ENCODE peak calls at places on chromosome 1, in six cellular contexts. Z is K562, W is A549, F is HepG2, P is upper lobe of left lung, U is GM12878. B is an unnamed sample.

GRCh38 chr1:151526735-151527520 is 13.2 kb upstream of the TUFT1 start:
- ATAC-seq in U (no peak), F (no peak), Z (no peak), P (no peak), W (no peak), B (no peak)

GRCh38 chr1:207321790-207322530 is 482 bp downstream of the CD55 start:
- ATAC-seq in P (no peak), Z (peak; percentile 15), F (peak; percentile 25), U (peak; percentile 31), W (peak; percentile 57), B (peak; percentile 10)

GRCh38 chr1:10759413-10760200 is 36.8 kb downstream of the CASZ1 start:
- ATAC-seq in Z (no peak), F (peak; percentile 62), P (no peak), W (no peak), U (no peak), B (no peak)

GRCh38 chr1:183567584-183567983 is 22.7 kb downstream of the NCF2 start:
- ATAC-seq in P (peak; percentile 79), Z (peak; percentile 81), F (peak; percentile 15), U (peak; percentile 80), W (peak; percentile 31), B (peak; percentile 33)

GRCh38 chr1:38528600-38528999 is 331.0 kb downstream of the RRAGC start:
- ATAC-seq in F (no peak), Z (no peak), U (no peak), P (peak; percentile 71), W (no peak), B (no peak)

GRCh38 chr1:15703562-15703961 is 19.4 kb downstream of the PLEKHM2 start:
- ATAC-seq in Z (peak; percentile 47), W (peak; percentile 56), U (no peak), P (peak; percentile 84), F (no peak), B (peak; percentile 98)

GRCh38 chr1:22376546-22376945 is 75.1 kb upstream of the ZBTB40 start:
- ATAC-seq in Z (no peak), F (no peak), P (no peak), U (no peak), W (no peak), B (no peak)

GRCh38 chr1:23533288-23534130 is 2.5 kb upstream of the E2F2 start:
- ATAC-seq in W (no peak), P (peak; percentile 26), U (peak; percentile 2), Z (no peak), F (no peak), B (no peak)

GRCh38 chr1:220708929-220709801 is 19.0 kb downstream of the C1orf115 start:
- ATAC-seq in F (no peak), P (no peak), W (no peak), Z (no peak), U (peak; percentile 14), B (no peak)

GRCh38 chr1:211951856-211952255 is 83.5 kb downstream of the INTS7 start:
- ATAC-seq in W (peak; percentile 79), Z (no peak), U (peak; percentile 100), P (no peak), F (peak; percentile 59), B (no peak)

GRCh38 chr1:61436016-61436415 is 288.9 kb downstream of the TM2D1 start:
- ATAC-seq in P (no peak), W (no peak), U (no peak), Z (peak; percentile 66), F (peak; percentile 82), B (peak; percentile 29)

GRCh38 chr1:154666051-154666793 is 58.2 kb upstream of the ADAR start:
- ATAC-seq in P (no peak), U (no peak), F (no peak), Z (no peak), W (no peak), B (no peak)

GRCh38 chr1:2561898-2562895 is 6.0 kb downstream of the TNFRSF14 start:
- ATAC-seq in U (peak; percentile 53), Z (peak; percentile 77), P (no peak), F (peak; percentile 24), W (peak; percentile 68), B (no peak)

GRCh38 chr1:2324553-2325366 is 66.6 kb downstream of the MORN1 start:
- ATAC-seq in U (no peak), W (no peak), F (peak; percentile 2), P (no peak), Z (no peak), B (no peak)

GRCh38 chr1:198435044-198435443 is 105.4 kb downstream of the ATP6V1G3 start:
- ATAC-seq in F (no peak), P (no peak), W (no peak), Z (no peak), U (no peak), B (no peak)

GRCh38 chr1:167510244-167510643 is 8.1 kb downstream of the CD247 start:
- ATAC-seq in Z (no peak), P (no peak), W (no peak), F (no peak), U (no peak), B (no peak)

GRCh38 chr1:37776946-37777516 is 12.1 kb upstream of the EPHA10 start:
- ATAC-seq in Z (peak; percentile 50), P (no peak), F (peak; percentile 40), W (peak; percentile 22), U (peak; percentile 50), B (no peak)

GRCh38 chr1:90952906-90953305 is 68.9 kb downstream of the ZNF644 start:
- ATAC-seq in Z (no peak), U (no peak), P (no peak), F (no peak), W (no peak), B (no peak)

GRCh38 chr1:9600861-9601834 is 12.4 kb downstream of the TMEM201 start:
- ATAC-seq in P (peak; percentile 28), F (no peak), U (no peak), W (no peak), Z (no peak), B (no peak)

GRCh38 chr1:79667848-79668696 is 661.5 kb upstream of the ADGRL4 start:
- ATAC-seq in U (peak; percentile 36), F (no peak), Z (no peak), W (no peak), P (no peak), B (no peak)

GRCh38 chr1:154104433-154105082 is 50.3 kb downstream of the NUP210L start:
- ATAC-seq in U (peak; percentile 67), P (no peak), F (peak; percentile 85), Z (peak; percentile 78), W (peak; percentile 73), B (no peak)

GRCh38 chr1:170513138-170513537 is 18.8 kb upstream of the GORAB start:
- ATAC-seq in Z (peak; percentile 67), F (peak; percentile 66), U (no peak), P (no peak), W (peak; percentile 50), B (no peak)

GRCh38 chr1:29120955-29121485 is 2.7 kb downstream of the TMEM200B start:
- ATAC-seq in Z (no peak), U (peak; percentile 73), W (peak; percentile 78), P (no peak), F (peak; percentile 5), B (no peak)

GRCh38 chr1:76218888-76219588 is 144.5 kb downstream of the ST6GALNAC3 start:
- ATAC-seq in Z (no peak), W (no peak), F (no peak), P (no peak), U (peak; percentile 48), B (no peak)

GRCh38 chr1:10278880-10279279 is 68.5 kb downstream of the KIF1B start:
- ATAC-seq in F (no peak), Z (no peak), W (no peak), P (no peak), U (no peak), B (no peak)

GRCh38 chr1:64082459-64082858 is 121.0 kb upstream of the UBE2U start:
- ATAC-seq in W (peak; percentile 57), F (no peak), Z (no peak), P (no peak), U (no peak), B (no peak)

GRCh38 chr1:155105604-155106011 is 22.1 kb upstream of the EFNA1 start:
- ATAC-seq in P (peak; percentile 93), F (peak; percentile 18), Z (peak; percentile 31), U (no peak), W (no peak), B (peak; percentile 31)

GRCh38 chr1:116909511-116910378 is at the start of gene PTGFRN:
- ATAC-seq in F (peak; percentile 76), Z (peak; percentile 74), U (peak; percentile 34), W (peak; percentile 84), P (peak; percentile 66), B (peak; percentile 80)

GRCh38 chr1:64979358-64979757 is 13.0 kb upstream of the JAK1 start:
- ATAC-seq in F (no peak), U (no peak), Z (no peak), W (no peak), P (no peak), B (no peak)

DNA sequence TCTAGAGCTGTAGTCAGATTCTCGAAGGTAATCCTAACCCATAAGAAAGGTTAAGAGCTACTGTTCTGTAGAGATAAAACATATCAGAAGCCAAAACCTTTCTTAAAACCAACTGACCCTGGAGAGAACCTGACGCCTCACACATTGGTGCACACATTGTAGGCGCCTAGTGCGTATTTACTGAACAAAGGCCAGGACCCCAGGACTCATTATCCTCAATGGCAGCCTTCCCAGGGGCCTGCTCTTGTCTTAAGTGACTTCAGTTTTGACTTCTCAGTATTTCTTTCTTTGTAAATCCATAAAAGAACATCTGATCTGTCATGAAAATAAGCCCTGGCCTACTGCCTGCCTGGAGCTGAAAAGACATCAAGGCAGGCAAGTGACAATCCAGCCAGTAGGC is 27.6 kb downstream of the ABCA4 start:
- ATAC-seq in U (no peak), F (no peak), Z (no peak), P (no peak), W (no peak), B (no peak)
- TF ChIP-seq EP300 in U (no peak), F (no peak), Z (no peak), P (no peak), W (no peak), B (no peak)

GRCh38 chr1:62436039-62436465 is 797 bp upstream of the USP1 start:
- ATAC-seq in P (peak; percentile 96), U (peak; percentile 79), F (peak; percentile 85), W (no peak), Z (peak; percentile 83), B (peak; percentile 90)
- TF ChIP-seq EP300 in P (no peak), U (no peak), F (no peak), W (no peak), Z (no peak), B (no peak)

DNA sequence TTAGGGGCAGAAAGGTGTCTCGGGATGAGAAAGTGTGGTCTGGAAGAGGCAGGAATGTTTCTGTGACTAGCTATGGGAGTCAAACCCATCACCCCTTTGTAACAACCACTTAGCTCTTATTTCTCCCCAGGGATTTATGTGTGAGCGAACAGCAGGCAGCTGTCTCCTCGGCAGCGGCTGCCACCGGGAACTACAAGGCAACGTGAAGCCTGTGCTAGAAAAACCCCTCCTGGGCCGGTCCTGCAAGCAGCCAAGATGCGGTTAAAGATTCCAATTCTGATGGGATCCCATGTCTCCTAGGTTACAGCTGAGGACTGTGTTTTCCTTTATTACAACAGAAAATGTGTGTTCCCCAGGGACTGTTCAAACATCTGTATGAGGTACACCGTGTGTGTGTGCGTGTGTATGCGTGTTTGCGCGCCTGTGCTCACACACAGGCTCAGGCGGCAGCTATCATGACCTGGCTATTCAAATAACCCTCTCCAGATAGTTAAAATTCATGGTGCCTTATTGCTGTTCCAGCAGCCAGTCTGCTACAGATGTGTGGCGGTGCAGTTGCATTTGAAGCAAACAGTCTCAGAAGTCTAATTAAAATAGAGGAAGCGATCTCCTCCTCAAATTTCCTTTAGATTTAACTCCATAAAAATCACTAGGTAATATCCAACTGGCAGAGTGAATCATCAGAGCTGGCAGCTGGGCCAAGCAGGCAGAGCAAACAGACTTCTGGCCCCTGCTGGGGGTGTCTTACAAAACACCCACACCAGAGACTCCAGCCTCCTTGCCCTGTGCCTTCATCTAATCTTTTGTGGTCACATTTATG is 68.0 kb downstream of the LMX1A start:
- ATAC-seq in U (no peak), W (peak; percentile 85), P (no peak), F (no peak), Z (no peak), B (no peak)
- TF ChIP-seq EP300 in U (no peak), W (no peak), P (no peak), F (no peak), Z (no peak), B (no peak)

GRCh38 chr1:102891868-102892625 is 216.3 kb downstream of the COL11A1 start:
- ATAC-seq in Z (no peak), U (peak; percentile 39), P (no peak), F (no peak), W (peak; percentile 64), B (no peak)
- TF ChIP-seq EP300 in Z (no peak), U (no peak), P (no peak), F (no peak), W (no peak), B (no peak)

B was measured in gastroesophageal sphincter.